ENCODE peak calls at places on chromosomes 4 and X, in six cellular contexts. N is GM23248, E is LNCaP clone FGC, A is pancreas, X is tibial nerve, Y is endodermal cell. C is an unnamed sample.
A peak's percentile ranks its signal among the peaks of the same experiment; 100 is the strongest.

GRCh38 chrX:155434906-155435743 is 23.3 kb downstream of the F8A3 start:
- DNase-seq in N (peak; percentile 5), E (no peak), A (no peak), X (no peak), Y (no peak), C (peak; percentile 14)

GRCh38 chr4:153963216-153963615 is 174.3 kb upstream of the SFRP2 start:
- DNase-seq in N (peak; percentile 18), E (no peak), A (no peak), X (no peak), Y (no peak), C (no peak)

GRCh38 chrX:10109695-10110094 is 47.1 kb upstream of the CLCN4 start:
- DNase-seq in N (peak; percentile 8), E (no peak), A (no peak), X (no peak), Y (no peak), C (peak; percentile 66)

GRCh38 chr4:130468340-130468739 is 1372.4 kb downstream of the C4orf33 start:
- DNase-seq in N (no peak), E (no peak), A (no peak), X (no peak), Y (no peak), C (no peak)

GRCh38 chr4:55396305-55397023 is 707 bp downstream of the TMEM165 start:
- DNase-seq in N (peak; percentile 73), E (no peak), A (peak; percentile 65), X (no peak), Y (peak; percentile 79), C (peak; percentile 59)

GRCh38 chrX:11341274-11342256 is 48.4 kb downstream of the AMELX start:
- DNase-seq in N (peak; percentile 89), E (peak; percentile 47), A (peak; percentile 14), X (peak; percentile 19), Y (no peak), C (peak; percentile 48)

GRCh38 chr4:18039113-18039512 is 17.6 kb upstream of the LCORL start:
- DNase-seq in N (no peak), E (no peak), A (no peak), X (no peak), Y (no peak), C (no peak)

GRCh38 chr4:58265734-58266133 is 1155.5 kb upstream of the IGFBP7 start:
- DNase-seq in N (no peak), E (no peak), A (no peak), X (no peak), Y (no peak), C (no peak)

GRCh38 chrX:80430826-80431501 is 10.7 kb downstream of the TENT5D start:
- DNase-seq in N (peak; percentile 0), E (no peak), A (no peak), X (no peak), Y (peak; percentile 54), C (no peak)

GRCh38 chrX:71998836-71999509 is 88.3 kb downstream of the NHSL2 start:
- DNase-seq in N (peak; percentile 51), E (no peak), A (no peak), X (no peak), Y (peak; percentile 63), C (no peak)

GRCh38 chr4:88818650-88819470 is 121.2 kb upstream of the NAP1L5 start:
- DNase-seq in N (peak; percentile 65), E (peak; percentile 92), A (no peak), X (no peak), Y (peak; percentile 79), C (no peak)

GRCh38 chrX:21885568-21885967 is 29.8 kb downstream of the YY2 start:
- DNase-seq in N (no peak), E (no peak), A (no peak), X (no peak), Y (no peak), C (no peak)

GRCh38 chrX:38175140-38175539 is 45.5 kb downstream of the SRPX start:
- DNase-seq in N (peak; percentile 21), E (no peak), A (peak; percentile 18), X (no peak), Y (peak; percentile 75), C (no peak)

GRCh38 chrX:78555401-78555980 is 103.6 kb downstream of the RTL3 start:
- DNase-seq in N (peak; percentile 21), E (no peak), A (no peak), X (no peak), Y (no peak), C (no peak)

GRCh38 chr4:21858971-21859370 is 89.6 kb downstream of the KCNIP4 start:
- DNase-seq in N (peak; percentile 55), E (no peak), A (no peak), X (no peak), Y (no peak), C (no peak)

GRCh38 chrX:68917799-68918198 is 89.0 kb downstream of the EFNB1 start:
- DNase-seq in N (no peak), E (no peak), A (no peak), X (no peak), Y (peak; percentile 65), C (no peak)

GRCh38 chr4:87982036-87982435 is 6.5 kb downstream of the SPP1 start:
- DNase-seq in N (no peak), E (no peak), A (no peak), X (no peak), Y (no peak), C (no peak)

GRCh38 chr4:100977746-100978397 is 369.5 kb downstream of the PPP3CA start:
- DNase-seq in N (peak; percentile 13), E (peak; percentile 50), A (no peak), X (no peak), Y (no peak), C (no peak)

GRCh38 chr4:150007512-150007911 is 70.7 kb upstream of the DCLK2 start:
- DNase-seq in N (peak; percentile 54), E (no peak), A (no peak), X (no peak), Y (no peak), C (no peak)

GRCh38 chrX:56281789-56282188 is 49.6 kb downstream of the KLF8 start:
- DNase-seq in N (peak; percentile 23), E (peak; percentile 11), A (no peak), X (no peak), Y (no peak), C (no peak)

GRCh38 chrX:37989304-37989703 is 17.0 kb upstream of the SYTL5 start:
- DNase-seq in N (no peak), E (no peak), A (no peak), X (no peak), Y (no peak), C (no peak)

GRCh38 chr4:139606600-139607301 is 50.7 kb upstream of the SETD7 start:
- DNase-seq in N (peak; percentile 77), E (no peak), A (no peak), X (no peak), Y (no peak), C (no peak)
- H3K4me3 ChIP-seq in N (no peak overlapping the region), E (no peak overlapping the region), A (no peak overlapping the region), X (no peak overlapping the region), Y (no peak overlapping the region), C (peak overlapping the region; percentile 52)

DNA sequence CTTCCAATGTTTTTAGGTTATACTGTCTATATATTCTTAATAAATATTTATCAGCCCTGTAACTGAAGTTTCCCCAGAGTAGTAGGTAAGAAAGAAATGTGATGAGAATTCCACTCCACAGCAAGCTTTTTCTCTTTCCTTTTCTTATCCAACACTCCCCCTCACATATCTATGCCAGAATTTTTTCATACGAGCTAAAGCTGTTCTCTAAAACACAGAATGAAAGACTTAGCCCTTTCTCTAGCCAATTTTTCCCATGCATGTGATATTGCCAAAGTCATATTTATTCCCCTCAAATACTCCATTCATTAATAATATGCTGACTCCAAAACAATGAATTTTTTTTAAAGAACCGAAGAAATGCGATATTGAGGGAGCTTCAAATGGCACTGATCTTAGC is 32.3 kb downstream of the VEGFC start:
- DNase-seq in N (no peak), E (no peak), A (no peak), X (no peak), Y (no peak), C (no peak)
- H3K4me3 ChIP-seq in N (no peak overlapping the region), E (no peak overlapping the region), A (no peak overlapping the region), X (no peak overlapping the region), Y (no peak overlapping the region), C (no peak overlapping the region)

GRCh38 chrX:100413231-100413630 is 3.2 kb upstream of the PCDH19 start:
- DNase-seq in N (peak; percentile 77), E (peak; percentile 11), A (peak; percentile 38), X (peak; percentile 35), Y (peak; percentile 71), C (no peak)

GRCh38 chrX:100410083-100410590 is at the start of gene PCDH19:
- DNase-seq in N (peak; percentile 72), E (peak; percentile 2), A (peak; percentile 51), X (peak; percentile 27), Y (peak; percentile 92), C (peak; percentile 45)

GRCh38 chrX:100409316-100410082 is 574 bp downstream of the PCDH19 start:
- DNase-seq in N (no peak), E (no peak), A (peak; percentile 17), X (no peak), Y (peak; percentile 65), C (no peak)

GRCh38 chrX:100411802-100412333 is 1.8 kb upstream of the PCDH19 start:
- DNase-seq in N (no peak), E (no peak), A (no peak), X (no peak), Y (no peak), C (no peak)

GRCh38 chrX:100410901-100411801 is 1.1 kb upstream of the PCDH19 start:
- DNase-seq in N (peak; percentile 18), E (no peak), A (peak; percentile 16), X (no peak), Y (peak; percentile 62), C (no peak)
- H3K4me3 ChIP-seq in N (peak overlapping the region; percentile 40), E (no peak overlapping the region), A (no peak overlapping the region), X (peak overlapping the region; percentile 5), Y (peak overlapping the region; percentile 53), C (peak overlapping the region; percentile 67)

GRCh38 chrX:49043987-49044281 is 777 bp upstream of the TFE3 start:
- DNase-seq in N (no peak), E (no peak), A (no peak), X (no peak), Y (no peak), C (no peak)
- H3K4me3 ChIP-seq in N (peak overlapping the region; percentile 62), E (peak overlapping the region; percentile 44), A (no peak overlapping the region), X (no peak overlapping the region), Y (peak overlapping the region; percentile 67), C (peak overlapping the region; percentile 52)

DNA sequence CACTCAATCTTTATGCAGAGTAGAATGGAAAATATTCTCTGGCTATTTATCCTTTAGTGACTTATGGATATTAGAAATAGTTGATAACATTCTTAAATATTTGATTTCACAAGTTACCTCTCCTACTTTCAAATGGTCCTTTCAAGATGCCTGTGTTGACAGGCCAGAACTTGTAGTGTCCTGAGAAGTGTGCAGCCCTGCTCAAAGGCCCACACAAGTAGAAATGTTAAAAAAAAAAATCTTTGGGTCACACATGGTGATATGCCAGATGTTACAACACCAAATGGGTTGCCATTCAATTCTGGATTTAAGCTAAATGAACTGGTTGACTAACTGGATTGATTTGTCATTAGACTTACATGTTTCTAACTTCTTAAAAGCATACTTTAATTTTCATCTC is 41.9 kb downstream of the PDGFC start:
- DNase-seq in N (no peak), E (no peak), A (no peak), X (no peak), Y (no peak), C (no peak)
- H3K4me3 ChIP-seq in N (no peak overlapping the region), E (no peak overlapping the region), A (no peak overlapping the region), X (no peak overlapping the region), Y (no peak overlapping the region), C (no peak overlapping the region)

C was measured in left ventricle myocardium inferior.